ENCODE peak calls at places on chromosomes 1 and 21, in five cellular contexts. P is HepG2, S is adipocyte, R is left ventricle myocardium inferior, W is ovary. D is an unnamed sample. For H3K27me3 and H3K4me1, the result is how much of the 10 kb centered on the place peaks cover.

GRCh38 chr1:58881471-58881994 is 97.7 kb upstream of the JUN start:
- DNase-seq in P (peak), S (peak), R (no peak), W (peak), D (no peak)

GRCh38 chr1:52906135-52906603 is 15.4 kb downstream of the ECHDC2 start:
- DNase-seq in P (no peak), S (no peak), R (no peak), W (no peak), D (no peak)

GRCh38 chr1:59285691-59286090 is 11.2 kb upstream of the FGGY start:
- DNase-seq in P (no peak), S (no peak), R (no peak), W (no peak), D (no peak)

GRCh38 chr1:234168061-234168724 is 205.1 kb upstream of the COA6 start:
- DNase-seq in P (no peak), S (no peak), R (no peak), W (no peak), D (no peak)

GRCh38 chr1:36151845-36152203 is 2.5 kb upstream of the TRAPPC3 start:
- DNase-seq in P (no peak), S (peak), R (no peak), W (no peak), D (no peak)

GRCh38 chr1:100449477-100449876 is 88.5 kb upstream of the GPR88 start:
- DNase-seq in P (no peak), S (no peak), R (no peak), W (no peak), D (no peak)

GRCh38 chr1:153390938-153391710 is at the start of gene S100A8:
- DNase-seq in P (no peak), S (no peak), R (peak), W (no peak), D (peak)

GRCh38 chr21:16159213-16159970 is 429.6 kb downstream of the USP25 start:
- DNase-seq in P (no peak), S (peak), R (no peak), W (no peak), D (no peak)

GRCh38 chr1:5770981-5771765 is 221.1 kb downstream of the NPHP4 start:
- DNase-seq in P (peak), S (peak), R (no peak), W (peak), D (peak)

GRCh38 chr1:209455133-209455532 is 128.4 kb upstream of the CAMK1G start:
- DNase-seq in P (no peak), S (no peak), R (no peak), W (no peak), D (no peak)

GRCh38 chr1:51423098-51423821 is 92.9 kb upstream of the TTC39A start:
- DNase-seq in P (no peak), S (peak), R (no peak), W (no peak), D (no peak)

GRCh38 chr1:111406325-111406768 is 21.2 kb downstream of the OVGP1 start:
- DNase-seq in P (no peak), S (peak), R (no peak), W (peak), D (no peak)

GRCh38 chr21:38664821-38665220 is 140.9 kb upstream of the ETS2 start:
- DNase-seq in P (no peak), S (peak), R (no peak), W (no peak), D (no peak)

GRCh38 chr1:189274267-189274666 is 1203.4 kb downstream of the BRINP3 start:
- DNase-seq in P (no peak), S (no peak), R (no peak), W (no peak), D (no peak)

GRCh38 chr1:20883766-20884165 is 96.7 kb upstream of the HP1BP3 start:
- DNase-seq in P (no peak), S (peak), R (no peak), W (no peak), D (no peak)

GRCh38 chr1:192654607-192655389 is 18.9 kb downstream of the RGS13 start:
- DNase-seq in P (no peak), S (peak), R (no peak), W (no peak), D (no peak)

GRCh38 chr1:172203135-172203823 is 217.2 kb upstream of the C1orf105 start:
- DNase-seq in P (no peak), S (peak), R (no peak), W (no peak), D (no peak)

GRCh38 chr1:102942324-102942723 is 166.0 kb downstream of the COL11A1 start:
- DNase-seq in P (no peak), S (peak), R (no peak), W (no peak), D (no peak)

GRCh38 chr1:73627723-73628122 is 570.3 kb downstream of the LRRIQ3 start:
- DNase-seq in P (no peak), S (no peak), R (no peak), W (no peak), D (no peak)

GRCh38 chr1:180143359-180143758 is 11.3 kb upstream of the QSOX1 start:
- DNase-seq in P (no peak), S (no peak), R (no peak), W (no peak), D (no peak)

DNA sequence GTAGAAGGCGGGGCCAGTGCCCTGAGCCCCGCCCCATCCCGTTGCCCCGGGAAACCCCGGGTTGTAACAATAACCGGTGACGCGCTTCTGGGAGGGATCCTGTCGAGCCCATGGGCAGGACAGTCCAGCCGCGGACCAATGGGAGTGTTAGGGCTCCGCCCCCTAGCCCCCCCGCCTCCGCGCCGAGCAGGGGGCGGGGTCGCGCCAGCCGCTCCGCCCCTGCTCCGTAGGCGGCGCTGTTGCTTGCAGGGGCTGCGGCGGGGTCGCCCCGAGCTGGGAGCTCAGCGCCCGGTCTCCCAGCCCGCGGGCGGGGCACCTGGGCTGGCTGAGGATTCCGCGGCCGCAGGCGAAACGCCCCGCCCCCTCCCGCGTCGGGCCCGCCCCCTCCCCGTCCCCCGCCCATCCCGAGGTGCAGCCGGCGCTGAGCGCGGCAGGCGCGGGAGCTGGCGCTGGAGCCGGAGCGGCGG is at the start of gene FOXO6:
- DNase-seq in P (peak), S (peak), R (peak), W (peak), D (peak)
- H3K27me3 ChIP-seq in P (under half), S (under half), R (under half), W (under half), D (under half)

GRCh38 chr1:87143413-87144135 is 185.1 kb upstream of the LMO4 start:
- DNase-seq in P (no peak), S (no peak), R (no peak), W (no peak), D (no peak)
- H3K4me1 ChIP-seq in P (under half), S (under half), R (under half), W (under half), D (under half)

GRCh38 chr1:156160744-156161181 is 7.4 kb downstream of the SEMA4A start:
- DNase-seq in P (no peak), S (peak), R (peak), W (peak), D (peak)
- H3K4me3 ChIP-seq in P (no peak), S (peak), R (peak), W (peak), D (no peak)

DNA sequence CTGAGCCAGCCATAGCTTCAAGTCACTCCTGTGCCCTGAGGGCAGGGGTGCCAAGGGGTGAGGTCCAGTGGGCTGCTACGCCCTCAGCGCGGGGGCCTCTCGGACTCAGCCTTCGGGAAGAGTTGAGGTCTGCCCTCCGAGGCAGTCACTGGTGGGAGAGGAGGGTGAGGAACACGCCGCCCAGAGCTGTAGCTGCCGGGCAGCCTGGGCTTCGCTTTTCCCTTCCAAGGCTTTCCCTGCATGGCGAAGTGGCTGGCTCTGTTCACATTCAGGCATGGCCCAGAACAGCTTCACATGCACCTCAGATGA is 43.0 kb upstream of the C1orf174 start:
- DNase-seq in P (no peak), S (no peak), R (no peak), W (no peak), D (no peak)
- H3K27me3 ChIP-seq in P (under half), S (under half), R (half or more), W (under half), D (under half)

GRCh38 chr1:160633330-160633903 is 13.4 kb downstream of the SLAMF1 start:
- DNase-seq in P (no peak), S (no peak), R (no peak), W (no peak), D (no peak)
- H3K4me1 ChIP-seq in P (under half), S (under half), R (under half), W (under half), D (under half)

DNA sequence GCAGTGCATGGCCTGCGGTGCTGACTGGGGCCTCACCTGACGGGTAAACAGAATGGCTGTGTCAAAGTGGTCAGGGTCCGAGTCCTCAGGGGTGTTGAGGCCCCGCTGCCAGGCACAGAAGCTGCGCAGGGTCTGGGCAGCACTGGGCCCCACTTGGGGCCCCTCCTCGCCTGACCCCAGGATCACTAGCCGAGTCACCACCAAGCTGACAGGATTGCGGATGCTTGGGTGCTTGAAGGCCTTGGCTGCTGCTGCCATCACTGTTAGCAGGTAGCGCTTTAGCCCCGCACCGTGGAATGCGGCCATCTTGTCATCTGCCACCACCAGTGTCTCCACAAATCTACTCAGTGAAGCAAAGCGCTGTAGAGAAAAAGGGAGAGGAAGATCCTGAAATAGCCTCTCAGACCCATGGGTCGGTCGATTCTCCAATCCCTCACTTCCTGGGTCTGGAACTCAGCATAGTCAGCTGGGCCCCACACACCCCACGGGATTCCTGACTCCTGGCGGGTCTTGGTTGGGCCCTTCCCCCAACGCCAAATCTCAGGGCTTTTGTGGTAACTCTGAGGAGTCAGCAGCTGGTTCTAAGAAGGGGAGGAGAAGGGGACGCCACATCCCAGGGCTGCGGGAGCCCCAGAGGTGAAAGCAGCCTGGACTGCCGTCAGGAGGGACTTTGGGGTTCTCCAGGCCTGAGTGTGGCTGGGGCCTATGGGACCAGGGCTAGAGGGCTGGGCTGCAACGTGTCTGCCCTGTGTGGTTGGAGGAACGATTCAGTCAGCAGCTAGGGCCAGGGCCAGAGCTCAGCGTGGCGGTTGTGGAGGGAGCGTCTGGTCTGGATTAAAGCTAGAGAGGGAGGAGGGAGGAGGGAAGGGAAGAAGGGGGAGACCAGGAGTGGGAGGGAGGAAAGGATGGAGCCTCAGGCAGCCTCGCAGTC is 2.1 kb downstream of the ADAMTS4 start:
- DNase-seq in P (no peak), S (peak), R (peak), W (no peak), D (peak)
- H3K4me3 ChIP-seq in P (no peak), S (peak), R (peak), W (peak), D (peak)

GRCh38 chr1:86154581-86155060 is 2.0 kb downstream of the COL24A1 start:
- DNase-seq in P (no peak), S (peak), R (no peak), W (no peak), D (peak)
- H3K27me3 ChIP-seq in P (under half), S (under half), R (half or more), W (under half), D (under half)

GRCh38 chr21:42056468-42056867 is 14.6 kb upstream of the UMODL1 start:
- DNase-seq in P (no peak), S (no peak), R (no peak), W (no peak), D (peak)

GRCh38 chr21:42058631-42059111 is 12.4 kb upstream of the UMODL1 start:
- DNase-seq in P (no peak), S (no peak), R (no peak), W (no peak), D (no peak)

GRCh38 chr21:42055425-42055824 is 15.7 kb upstream of the UMODL1 start:
- DNase-seq in P (no peak), S (no peak), R (no peak), W (no peak), D (peak)

GRCh38 chr21:42057861-42058437 is 13.2 kb upstream of the UMODL1 start:
- DNase-seq in P (no peak), S (no peak), R (no peak), W (no peak), D (no peak)

DNA sequence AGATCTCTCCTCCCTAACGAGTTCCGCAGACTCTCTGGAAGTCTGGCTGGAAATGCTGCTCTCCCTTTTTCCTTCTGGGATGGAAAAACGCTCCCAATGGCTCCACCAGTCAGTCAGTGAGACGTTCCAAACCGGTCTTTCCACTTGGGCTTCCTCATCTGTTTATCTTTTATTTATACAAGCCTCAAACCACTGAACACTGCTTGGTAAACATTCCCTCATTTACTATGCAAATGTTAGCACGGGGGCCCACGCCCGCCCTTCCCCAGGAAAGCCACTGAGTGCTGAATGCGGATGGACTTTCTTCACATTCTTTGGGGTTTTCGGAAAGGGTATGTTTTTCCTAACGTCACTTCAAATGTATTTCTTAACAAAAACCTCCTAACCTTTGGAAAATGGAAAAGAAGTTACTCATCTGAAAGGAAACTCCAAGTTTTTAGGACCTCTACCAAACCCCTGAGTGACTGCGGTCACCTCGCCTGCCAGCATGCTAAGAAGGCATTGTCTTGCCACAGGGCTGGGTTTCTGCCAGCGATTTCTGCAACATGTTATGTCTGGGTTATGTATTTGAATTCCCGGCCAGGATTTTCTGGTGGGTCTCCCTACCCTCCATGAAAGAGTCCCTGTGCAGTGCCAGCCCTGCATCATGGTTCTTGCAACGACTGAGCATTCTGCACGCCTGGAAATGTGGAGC is 14.0 kb upstream of the UMODL1 start:
- DNase-seq in P (no peak), S (peak), R (no peak), W (no peak), D (peak)
- H3K4me1 ChIP-seq in P (under half), S (under half), R (under half), W (under half), D (under half)

GRCh38 chr1:29120955-29121485 is 2.7 kb downstream of the TMEM200B start:
- DNase-seq in P (no peak), S (no peak), R (peak), W (peak), D (peak)
- H3K4me3 ChIP-seq in P (no peak), S (peak), R (peak), W (peak), D (peak)

DNA sequence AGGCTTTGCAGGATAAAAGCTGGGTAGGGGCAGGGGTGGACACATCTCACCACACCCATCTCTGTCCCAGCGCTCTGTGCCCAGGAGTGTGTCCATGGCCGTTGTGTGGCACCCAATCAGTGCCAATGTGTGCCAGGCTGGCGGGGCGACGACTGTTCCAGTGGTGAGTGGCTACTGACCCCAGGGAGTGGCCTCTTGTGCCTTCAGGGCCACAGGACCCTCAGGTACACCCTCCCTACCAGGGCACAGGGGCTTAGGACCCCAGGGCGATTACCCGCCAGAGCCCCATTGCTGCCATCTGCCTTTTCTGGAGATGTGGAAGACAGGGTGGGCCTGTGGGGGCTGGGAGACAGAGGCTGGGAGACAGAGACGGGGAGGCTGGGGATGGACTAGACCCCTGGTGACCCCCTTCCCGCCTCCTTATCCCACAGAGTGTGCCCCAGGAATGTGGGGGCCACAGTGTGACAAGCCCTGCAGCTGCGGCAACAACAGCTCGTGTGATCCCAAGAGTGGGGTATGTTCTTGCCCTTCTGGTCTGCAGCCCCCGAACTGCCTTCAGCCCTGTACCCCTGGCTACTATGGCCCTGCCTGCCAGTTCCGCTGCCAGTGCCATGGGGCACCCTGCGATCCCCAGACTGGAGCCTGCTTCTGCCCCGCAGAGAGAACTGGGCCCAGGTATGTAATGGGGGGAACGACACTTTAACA is 12.8 kb downstream of the PEAR1 start:
- DNase-seq in P (no peak), S (no peak), R (no peak), W (no peak), D (no peak)
- H3K27me3 ChIP-seq in P (under half), S (under half), R (under half), W (under half), D (under half)